ENCODE peak calls at places on chromosomes 13 and 19, in ten cellular contexts. E is mesendoderm; V is NCI-H2081 treated with DMSO at 0.1 percent for 48 hours; L is GM04503; F is GM23338; Y is ureter; O is iris pigment epithelial cell; M is stimulated activated CD4-positive, alpha-beta T cell treated with anti-CD3 and anti-CD28 coated beads, TNF-alpha, amount 100 ng/mL, for 4 hours; D is NCI-H1105; Z is NCI-H2227 treated with DMSO at 0.1 percent for 48 hours. H is an unnamed sample.

GRCh38 chr19:7507884-7508283 is 8.0 kb upstream of the ZNF358 start:
- DNase-seq in M (no peak), F (peak), L (no peak), Z (no peak), E (peak), V (no peak), O (peak), D (no peak), Y (peak), H (no peak)

GRCh38 chr13:113499936-113500335 is 9.4 kb upstream of the DCUN1D2 start:
- DNase-seq in Y (no peak), V (no peak), O (peak), Z (no peak), L (no peak), D (no peak), F (no peak), M (no peak), E (no peak), H (no peak)

GRCh38 chr13:114089341-114089740 is 43.1 kb downstream of the RASA3 start:
- DNase-seq in Z (no peak), V (no peak), L (no peak), Y (no peak), O (no peak), E (no peak), M (no peak), F (no peak), D (no peak), H (no peak)

GRCh38 chr13:88051746-88052482 is 380.7 kb downstream of the SLITRK5 start:
- DNase-seq in D (no peak), E (no peak), L (no peak), V (no peak), Y (no peak), M (no peak), F (peak), O (no peak), Z (no peak), H (no peak)

GRCh38 chr13:29977721-29978120 is 127.3 kb upstream of the UBL3 start:
- DNase-seq in V (no peak), D (no peak), M (no peak), Z (no peak), Y (no peak), L (no peak), F (no peak), O (no peak), E (no peak), H (no peak)

GRCh38 chr19:18503971-18504885 is 17.6 kb downstream of the ELL start:
- DNase-seq in M (no peak), D (no peak), V (no peak), O (no peak), Z (no peak), L (no peak), Y (no peak), E (no peak), F (no peak), H (no peak)

GRCh38 chr13:41054212-41054877 is 7.0 kb upstream of the WBP4 start:
- DNase-seq in F (peak), Z (peak), Y (no peak), L (no peak), M (no peak), V (no peak), D (no peak), E (peak), O (peak), H (peak)

GRCh38 chr19:6067975-6068374 is 42.3 kb downstream of the RFX2 start:
- DNase-seq in E (no peak), Y (no peak), M (no peak), D (no peak), L (no peak), Z (no peak), F (no peak), O (no peak), V (no peak), H (no peak)

GRCh38 chr13:93875527-93875926 is 604.0 kb downstream of the DCT start:
- DNase-seq in M (no peak), Z (no peak), E (no peak), F (no peak), L (no peak), D (peak), Y (no peak), O (peak), V (no peak), H (no peak)

GRCh38 chr13:30725331-30726085 is 9.8 kb upstream of the ALOX5AP start:
- DNase-seq in E (no peak), O (no peak), L (no peak), F (no peak), Y (no peak), D (no peak), M (no peak), Z (no peak), V (no peak), H (no peak)

GRCh38 chr19:17778621-17779280 is 16.2 kb upstream of the B3GNT3 start:
- DNase-seq in L (no peak), Y (no peak), E (peak), F (peak), V (no peak), O (peak), D (no peak), Z (no peak), M (no peak), H (no peak)

GRCh38 chr13:59391696-59392095 is 772.0 kb downstream of the DIAPH3 start:
- DNase-seq in F (peak), Z (peak), O (peak), V (peak), L (peak), M (no peak), E (peak), D (peak), Y (peak), H (peak)

GRCh38 chr13:78241278-78241919 is 322.8 kb upstream of the EDNRB start:
- DNase-seq in V (no peak), Z (no peak), Y (no peak), L (peak), E (peak), F (peak), M (no peak), D (peak), O (peak), H (no peak)

GRCh38 chr19:17020823-17021222 is 5.8 kb downstream of the CPAMD8 start:
- DNase-seq in Z (no peak), Y (no peak), M (no peak), F (peak), E (peak), V (no peak), O (peak), D (no peak), L (no peak), H (no peak)

GRCh38 chr13:48534911-48535501 is 2.1 kb upstream of the RCBTB2 start:
- DNase-seq in E (no peak), F (no peak), L (no peak), V (no peak), Y (no peak), O (no peak), Z (no peak), D (no peak), M (no peak), H (no peak)

GRCh38 chr19:51689751-51690358 is 3.3 kb upstream of the SPACA6 start:
- DNase-seq in E (peak), L (no peak), M (no peak), V (no peak), Z (no peak), Y (peak), D (no peak), O (peak), F (peak), H (no peak)

GRCh38 chr13:33218426-33218825 is 67.1 kb downstream of the STARD13 start:
- DNase-seq in M (no peak), D (no peak), V (no peak), F (no peak), O (no peak), Y (no peak), Z (no peak), L (no peak), E (no peak), H (no peak)

GRCh38 chr19:19597809-19598306 is 20.6 kb downstream of the PBX4 start:
- DNase-seq in V (no peak), L (no peak), Z (no peak), D (no peak), E (no peak), O (no peak), Y (no peak), M (no peak), F (no peak), H (peak)

GRCh38 chr19:19145281-19145999 is 7.2 kb upstream of the TMEM161A start:
- DNase-seq in E (no peak), Z (no peak), M (no peak), O (no peak), F (no peak), V (no peak), Y (no peak), D (no peak), L (no peak), H (no peak)

GRCh38 chr19:58575183-58576041 is 2.3 kb upstream of the MZF1 start:
- DNase-seq in M (peak), O (peak), E (peak), Z (no peak), D (no peak), V (no peak), Y (peak), L (peak), F (peak), H (peak)

GRCh38 chr19:8550070-8550469 is 27.2 kb downstream of the MYO1F start:
- DNase-seq in F (no peak), V (no peak), M (no peak), D (no peak), L (no peak), O (no peak), Z (no peak), E (no peak), Y (no peak), H (no peak)

GRCh38 chr19:18333680-18334079 is 6.7 kb upstream of the PGPEP1 start:
- DNase-seq in O (no peak), V (no peak), M (no peak), Y (no peak), L (no peak), Z (no peak), F (no peak), D (no peak), E (no peak), H (no peak)

GRCh38 chr19:45173816-45174215 is 4.2 kb downstream of the TRAPPC6A start:
- DNase-seq in L (peak), V (no peak), Y (no peak), O (peak), F (no peak), D (no peak), M (no peak), E (no peak), Z (no peak), H (no peak)

GRCh38 chr13:33076451-33076992 is 60.3 kb downstream of the KL start:
- DNase-seq in D (no peak), O (no peak), V (no peak), Y (no peak), Z (no peak), F (no peak), M (no peak), L (no peak), E (no peak), H (no peak)

GRCh38 chr19:2529473-2529918 is 53.6 kb downstream of the GADD45B start:
- DNase-seq in M (no peak), Y (no peak), L (peak), F (no peak), Z (no peak), D (no peak), E (peak), V (no peak), O (peak), H (no peak)

GRCh38 chr19:33399745-33400681 is 26.5 kb downstream of the CEBPG start:
- DNase-seq in O (no peak), D (no peak), Z (no peak), V (no peak), M (no peak), F (no peak), L (no peak), E (no peak), Y (no peak), H (no peak)

GRCh38 chr19:51687791-51688664 is 5.1 kb upstream of the SPACA6 start:
- DNase-seq in V (no peak), E (peak), O (peak), D (no peak), F (peak), M (no peak), L (peak), Z (no peak), Y (peak), H (no peak)

GRCh38 chr19:13037161-13037560 is 41.9 kb downstream of the NFIX start:
- DNase-seq in L (no peak), M (no peak), Y (no peak), O (peak), D (no peak), E (peak), V (no peak), Z (no peak), F (no peak), H (no peak)

GRCh38 chr19:14146789-14147216 is 10.4 kb upstream of the ASF1B start:
- DNase-seq in L (peak), M (no peak), Y (no peak), D (no peak), Z (no peak), O (peak), F (no peak), V (no peak), E (no peak), H (no peak)

GRCh38 chr19:51407631-51408131 is 9.8 kb downstream of the SIGLEC10 start:
- DNase-seq in L (no peak), V (no peak), Z (no peak), D (no peak), F (peak), E (peak), Y (no peak), M (no peak), O (peak), H (no peak)

GRCh38 chr13:106596287-106596937 is 28.5 kb upstream of the ARGLU1 start:
- DNase-seq in M (no peak), V (no peak), Z (no peak), F (no peak), O (no peak), Y (no peak), D (no peak), L (no peak), E (no peak), H (no peak)

GRCh38 chr19:6060600-6061391 is 49.5 kb downstream of the RFX2 start:
- DNase-seq in L (peak), O (peak), D (no peak), Z (no peak), E (peak), F (no peak), M (no peak), V (no peak), Y (peak), H (no peak)

GRCh38 chr19:1125601-1126533 is 22.1 kb downstream of the GPX4 start:
- DNase-seq in Y (no peak), E (no peak), Z (no peak), D (no peak), L (no peak), F (no peak), O (no peak), M (no peak), V (no peak), H (no peak)

GRCh38 chr13:95199896-95200295 is 101.4 kb downstream of the ABCC4 start:
- DNase-seq in L (no peak), Z (no peak), O (no peak), E (peak), F (no peak), V (no peak), Y (no peak), D (no peak), M (no peak), H (no peak)

GRCh38 chr13:61286148-61286745 is 129.4 kb downstream of the PCDH20 start:
- DNase-seq in L (no peak), F (peak), Y (no peak), M (no peak), O (no peak), E (peak), V (no peak), Z (no peak), D (peak), H (no peak)